ENCODE peak calls at places on chromosomes 4 and X, in eight cellular contexts. A, U, L, C, Y, E, I and K are unnamed samples.

GRCh38 chrX:30615229-30615628 is 37.7 kb upstream of the TASL start:
- DNase-seq in Y (no peak), E (no peak), I (no peak), L (no peak), U (no peak), C (no peak), A (peak), K (no peak)

GRCh38 chr4:16875487-16875886 is 23.0 kb downstream of the LDB2 start:
- DNase-seq in C (no peak), I (no peak), L (no peak), E (no peak), A (peak), U (no peak), Y (no peak), K (no peak)

GRCh38 chr4:143581331-143581961 is 67.9 kb downstream of the SMARCA5 start:
- DNase-seq in C (no peak), A (no peak), I (no peak), E (no peak), Y (no peak), U (no peak), L (no peak), K (no peak)

GRCh38 chr4:1234296-1234695 is 14.6 kb downstream of the CTBP1 start:
- DNase-seq in E (no peak), Y (no peak), U (no peak), L (no peak), C (no peak), I (no peak), A (no peak), K (peak)

GRCh38 chr4:15601862-15602261 is 53.3 kb downstream of the FBXL5 start:
- DNase-seq in A (no peak), C (no peak), I (no peak), E (no peak), U (no peak), Y (no peak), L (no peak), K (no peak)

GRCh38 chrX:100264200-100264599 is 145.9 kb downstream of the PCDH19 start:
- DNase-seq in L (no peak), A (no peak), U (no peak), I (peak), E (no peak), C (no peak), Y (no peak), K (no peak)

GRCh38 chr4:45621926-45622325 is 501.9 kb downstream of the GABRG1 start:
- DNase-seq in U (no peak), E (no peak), A (peak), I (no peak), C (no peak), Y (no peak), L (no peak), K (no peak)

GRCh38 chr4:43132010-43132582 is 239.6 kb downstream of the GRXCR1 start:
- DNase-seq in E (peak), A (peak), L (peak), U (peak), C (peak), I (peak), Y (peak), K (peak)

GRCh38 chr4:100948911-100949310 is 398.4 kb downstream of the PPP3CA start:
- DNase-seq in I (no peak), Y (no peak), U (no peak), L (no peak), E (no peak), A (peak), C (no peak), K (no peak)

GRCh38 chrX:108699368-108699767 is 37.0 kb downstream of the IRS4 start:
- DNase-seq in C (no peak), Y (no peak), I (peak), L (peak), E (no peak), A (peak), U (no peak), K (no peak)

GRCh38 chrX:22249371-22249770 is 23.3 kb upstream of the CBLL2 start:
- DNase-seq in A (no peak), Y (no peak), I (no peak), L (no peak), C (no peak), E (no peak), U (no peak), K (no peak)

GRCh38 chrX:28981952-28982351 is 394.7 kb downstream of the IL1RAPL1 start:
- DNase-seq in I (no peak), C (no peak), Y (no peak), U (no peak), E (no peak), A (no peak), L (no peak), K (no peak)

GRCh38 chrX:137425273-137425902 is 140.5 kb upstream of the ZIC3 start:
- DNase-seq in C (no peak), Y (no peak), U (no peak), L (no peak), A (no peak), E (no peak), I (no peak), K (no peak)

DNA sequence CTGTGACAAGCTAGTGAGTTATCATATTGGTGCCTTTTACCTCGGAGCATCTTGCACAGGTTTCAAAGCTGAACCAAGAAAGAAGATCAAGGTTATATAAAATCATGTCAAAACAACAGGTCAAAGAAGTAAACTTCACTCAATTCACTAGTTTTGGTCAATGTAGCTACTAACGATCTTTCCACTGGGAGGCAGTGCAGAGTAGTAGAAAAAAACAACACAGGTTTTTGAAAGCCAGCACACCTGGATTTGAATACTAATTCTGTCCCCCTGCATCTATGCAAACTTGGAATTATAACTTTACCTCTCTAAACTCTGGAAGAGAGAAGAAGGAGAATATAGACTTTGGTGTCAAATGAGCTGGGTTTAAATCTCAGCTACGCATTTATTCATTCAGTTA is 266.1 kb downstream of the GRIA3 start:
- DNase-seq in L (peak), I (no peak), C (peak), U (no peak), A (no peak), E (no peak), Y (no peak), K (no peak)
- TF ChIP-seq CTCF in L (peak), I (peak), C (peak), U (no peak), A (peak), E (no peak), Y (peak), K (peak)

GRCh38 chr4:147674496-147674895 is 9.5 kb downstream of the PRMT9 start:
- DNase-seq in A (no peak), Y (no peak), I (no peak), U (no peak), C (no peak), L (no peak), E (no peak), K (no peak)

GRCh38 chr4:147682755-147683154 is 1.2 kb downstream of the PRMT9 start:
- DNase-seq in A (peak), I (no peak), E (no peak), Y (no peak), L (no peak), C (no peak), U (no peak), K (no peak)

GRCh38 chr4:147678121-147678520 is 5.8 kb downstream of the PRMT9 start:
- DNase-seq in I (no peak), A (peak), U (no peak), Y (no peak), C (no peak), L (no peak), E (no peak), K (no peak)

GRCh38 chr4:147683172-147683571 is 791 bp downstream of the PRMT9 start:
- DNase-seq in Y (peak), A (peak), E (no peak), C (no peak), L (no peak), U (no peak), I (peak), K (no peak)

DNA sequence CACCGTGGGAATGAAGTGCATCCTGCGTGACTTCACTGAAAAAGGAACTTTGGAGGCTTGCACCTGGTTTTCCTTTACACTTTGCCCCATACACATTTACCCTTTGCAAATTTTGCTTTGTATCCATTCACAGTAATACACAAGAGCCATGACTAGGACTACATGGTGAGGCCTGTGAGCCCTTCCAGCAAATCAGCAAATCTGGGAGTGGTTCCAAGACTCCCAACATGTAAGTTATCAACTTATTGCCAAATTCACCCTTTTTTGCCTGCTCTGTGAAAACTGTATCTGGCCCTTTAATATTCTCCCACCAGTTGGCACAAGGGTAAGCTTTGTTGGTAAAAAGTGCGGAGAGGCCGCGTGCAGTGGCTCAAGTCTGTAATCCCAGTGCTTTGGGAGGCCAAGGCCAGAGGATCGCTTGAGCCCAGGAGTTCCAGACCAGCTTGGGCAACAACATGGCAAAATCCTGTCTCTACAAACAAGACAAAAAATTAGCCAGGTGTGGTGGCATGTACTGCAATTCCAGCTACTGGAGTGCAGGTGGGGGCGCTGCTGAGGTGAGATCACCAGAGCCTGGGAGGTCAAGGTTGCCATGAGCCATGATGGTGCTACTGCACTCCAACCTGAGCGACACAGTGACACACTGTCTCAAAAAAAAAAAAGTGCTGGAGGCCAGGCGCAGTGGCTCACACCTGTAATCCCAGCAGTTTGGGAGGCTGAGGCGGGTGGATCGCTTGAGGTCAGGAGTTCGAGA is 5.0 kb downstream of the PRMT9 start:
- DNase-seq in Y (no peak), A (peak), U (no peak), E (no peak), L (no peak), I (no peak), C (no peak), K (no peak)
- TF ChIP-seq CTCF in Y (no peak), A (no peak), U (no peak), E (no peak), L (no peak), I (no peak), C (no peak), K (no peak)

GRCh38 chr4:140150886-140151699 is 2.9 kb downstream of the MAML3 start:
- DNase-seq in U (peak), E (peak), L (peak), Y (peak), I (peak), C (peak), A (peak), K (peak)
- TF ChIP-seq CTCF in U (no peak), E (no peak), L (no peak), Y (no peak), I (no peak), C (no peak), A (no peak), K (no peak)

GRCh38 chr4:4990857-4991540 is 28.3 kb downstream of the CYTL1 start:
- DNase-seq in C (no peak), I (no peak), E (peak), Y (no peak), L (peak), U (peak), A (peak), K (peak)
- TF ChIP-seq CTCF in C (no peak), I (no peak), E (no peak), Y (no peak), L (no peak), U (no peak), A (no peak), K (no peak)

GRCh38 chr4:5982156-5982973 is 35.9 kb downstream of the C4orf50 start:
- DNase-seq in U (no peak), E (no peak), Y (no peak), L (no peak), I (no peak), A (no peak), C (no peak), K (no peak)

GRCh38 chr4:5979981-5980380 is 38.2 kb downstream of the C4orf50 start:
- DNase-seq in A (peak), E (no peak), I (no peak), U (no peak), C (peak), Y (peak), L (peak), K (no peak)

GRCh38 chr4:5976431-5976830 is 41.8 kb downstream of the C4orf50 start:
- DNase-seq in I (no peak), E (no peak), A (no peak), C (no peak), Y (no peak), L (no peak), U (no peak), K (no peak)

GRCh38 chr4:5976921-5977320 is 41.3 kb downstream of the C4orf50 start:
- DNase-seq in A (no peak), Y (no peak), L (no peak), I (no peak), E (no peak), C (no peak), U (no peak), K (no peak)

GRCh38 chr4:5980436-5981155 is 37.6 kb downstream of the C4orf50 start:
- DNase-seq in C (no peak), I (no peak), E (no peak), L (no peak), U (no peak), Y (no peak), A (no peak), K (no peak)
- TF ChIP-seq CTCF in C (no peak), I (no peak), E (no peak), L (no peak), U (no peak), Y (no peak), A (no peak), K (no peak)

GRCh38 chr4:162499478-162499877 is 335.7 kb upstream of the FSTL5 start:
- DNase-seq in C (no peak), A (no peak), I (no peak), E (no peak), U (no peak), L (no peak), Y (no peak), K (no peak)
- TF ChIP-seq CTCF in C (peak), A (peak), I (no peak), E (no peak), U (no peak), L (peak), Y (no peak), K (peak)